ENCODE peak calls at places on chromosome 22, in four cellular contexts. A, D, Y and K are unnamed samples.

GRCh38 chr22:30422481-30423295 is 2.9 kb upstream of the MTFP1 start:
- DNase-seq in A (peak), D (no peak), Y (peak), K (no peak)

GRCh38 chr22:46275455-46276129 is 7.8 kb downstream of the TTC38 start:
- DNase-seq in A (no peak), Y (peak), D (no peak), K (no peak)

GRCh38 chr22:46446799-46447198 is 90.6 kb downstream of the CELSR1 start:
- DNase-seq in D (no peak), A (no peak), Y (no peak), K (peak)

GRCh38 chr22:39710380-39711117 is 140.0 kb downstream of the CACNA1I start:
- DNase-seq in D (no peak), A (no peak), Y (no peak), K (no peak)

GRCh38 chr22:29375436-29376076 is 12.8 kb downstream of the AP1B1 start:
- DNase-seq in D (no peak), A (no peak), Y (no peak), K (no peak)

GRCh38 chr22:35524966-35525686 is 15.5 kb upstream of the RASD2 start:
- DNase-seq in A (no peak), Y (no peak), D (no peak), K (no peak)

GRCh38 chr22:19169947-19170318 is 8.6 kb downstream of the SLC25A1 start:
- DNase-seq in A (no peak), D (no peak), Y (no peak), K (no peak)

GRCh38 chr22:39448205-39449054 is 8.4 kb upstream of the MGAT3 start:
- DNase-seq in A (no peak), Y (no peak), D (no peak), K (no peak)

GRCh38 chr22:46465348-46465725 is 72.1 kb downstream of the CELSR1 start:
- DNase-seq in Y (no peak), A (no peak), D (no peak), K (no peak)

GRCh38 chr22:20610243-20610686 is 102.9 kb downstream of the MED15 start:
- DNase-seq in D (no peak), A (no peak), Y (no peak), K (no peak)

GRCh38 chr22:17964647-17965046 is 59.7 kb downstream of the MICAL3 start:
- DNase-seq in Y (no peak), D (peak), A (no peak), K (no peak)

GRCh38 chr22:29457730-29458129 is 19.3 kb downstream of the RFPL1 start:
- DNase-seq in Y (peak), D (peak), A (peak), K (peak)

GRCh38 chr22:18136563-18137320 is 13.2 kb upstream of the USP18 start:
- DNase-seq in D (no peak), Y (no peak), A (no peak), K (no peak)

GRCh38 chr22:24506802-24507438 is 11.8 kb downstream of the UPB1 start:
- DNase-seq in Y (no peak), D (no peak), A (peak), K (no peak)

GRCh38 chr22:46075764-46076531 is 74.4 kb upstream of the PPARA start:
- DNase-seq in D (no peak), Y (no peak), A (no peak), K (no peak)

GRCh38 chr22:41204066-41204465 is 1.0 kb upstream of the L3MBTL2 start:
- DNase-seq in D (no peak), A (no peak), Y (no peak), K (no peak)

GRCh38 chr22:44689173-44689572 is 12.8 kb upstream of the PRR5 start:
- DNase-seq in A (no peak), D (no peak), Y (no peak), K (no peak)

GRCh38 chr22:44691796-44692661 is 10.0 kb upstream of the PRR5 start:
- DNase-seq in D (no peak), Y (no peak), A (no peak), K (no peak)

GRCh38 chr22:44686873-44687600 is 15.0 kb upstream of the PRR5 start:
- DNase-seq in D (no peak), Y (no peak), A (peak), K (no peak)

GRCh38 chr22:44692662-44693007 is 9.4 kb upstream of the PRR5 start:
- DNase-seq in D (no peak), A (no peak), Y (no peak), K (no peak)

GRCh38 chr22:44689915-44690524 is 12.0 kb upstream of the PRR5 start:
- DNase-seq in A (no peak), D (no peak), Y (no peak), K (no peak)
- TF ChIP-seq TARDBP in A (no peak), D (no peak), Y (no peak), K (no peak)

GRCh38 chr22:26589845-26590524 is at the start of gene TPST2:
- DNase-seq in D (no peak), Y (peak), A (peak), K (peak)
- TF ChIP-seq SP1 in D (peak), Y (peak), A (no peak), K (no peak)

GRCh38 chr22:50569041-50569459 is 6.3 kb upstream of the SYCE3 start:
- DNase-seq in Y (no peak), D (no peak), A (peak), K (no peak)
- TF ChIP-seq TARDBP in Y (no peak), D (no peak), A (no peak), K (no peak)

DNA sequence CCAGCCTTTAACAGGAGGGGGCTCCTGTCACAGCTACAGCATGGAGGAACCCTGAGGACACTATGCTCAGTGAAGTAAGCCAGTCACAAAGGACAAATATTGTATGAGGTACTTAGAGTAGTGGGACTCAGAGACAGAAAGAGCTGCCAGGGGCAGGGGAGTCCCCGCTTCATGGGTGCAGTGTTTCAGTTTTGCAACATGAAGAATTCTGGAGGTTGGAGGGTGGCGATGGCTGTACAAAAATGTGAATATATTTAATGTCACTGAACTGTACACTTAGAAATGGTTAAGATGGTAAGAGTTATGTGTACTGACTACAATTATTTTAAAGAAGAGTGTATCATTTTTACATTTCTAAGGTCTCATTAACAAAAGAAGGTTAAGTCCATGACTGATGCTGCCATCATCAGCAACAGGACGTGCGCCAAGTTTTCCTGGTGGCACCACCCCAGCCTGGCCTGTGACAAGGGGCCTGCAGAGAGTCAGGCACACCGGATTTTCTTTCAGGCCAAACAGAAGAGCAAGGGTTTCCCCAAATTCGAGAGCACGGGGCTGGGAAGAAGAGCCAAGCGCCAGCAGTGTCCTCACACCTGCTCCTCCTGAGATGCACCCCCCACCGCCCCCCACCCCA is 22.1 kb downstream of the YPEL1 start:
- DNase-seq in A (no peak), Y (no peak), D (peak), K (no peak)
- TF ChIP-seq SP1 in A (no peak), Y (no peak), D (no peak), K (no peak)

GRCh38 chr22:26714971-26715370 is 57.6 kb downstream of the MIAT start:
- DNase-seq in A (no peak), Y (no peak), D (no peak), K (no peak)

GRCh38 chr22:26715392-26715939 is 58.1 kb downstream of the MIAT start:
- DNase-seq in D (no peak), A (no peak), Y (no peak), K (no peak)

GRCh38 chr22:26712158-26712557 is 54.8 kb downstream of the MIAT start:
- DNase-seq in A (no peak), Y (no peak), D (no peak), K (no peak)

GRCh38 chr22:26711205-26711958 is 54.0 kb downstream of the MIAT start:
- DNase-seq in Y (no peak), A (no peak), D (peak), K (no peak)

GRCh38 chr22:26713823-26714449 is 56.5 kb downstream of the MIAT start:
- DNase-seq in D (no peak), Y (no peak), A (peak), K (no peak)
- TF ChIP-seq TARDBP in D (no peak), Y (no peak), A (no peak), K (no peak)